ENCODE peak calls at places on chromosomes 3 and 15, in nine cellular contexts. B is cardiac fibroblast, X is heart left ventricle, W is lower leg skin, L is hepatocyte, F is foreskin fibroblast, S is lower lobe of right lung, Z is AG10803, K is fibroblast of lung. E is an unnamed sample.

GRCh38 chr3:72261566-72262564 is 476.9 kb upstream of the PROK2 start:
- DNase-seq in B (no peak), X (no peak), W (no peak), L (no peak), F (peak), S (no peak), Z (no peak), K (no peak), E (no peak)

GRCh38 chr3:159884661-159885402 is 103.8 kb upstream of the IL12A start:
- DNase-seq in B (peak), X (no peak), W (no peak), L (peak), F (peak), S (no peak), Z (peak), K (no peak), E (peak)

GRCh38 chr3:160564949-160565441 is 376 bp downstream of the KPNA4 start:
- DNase-seq in B (peak), X (peak), W (no peak), L (peak), F (peak), S (peak), Z (peak), K (peak), E (peak)

GRCh38 chr3:2150576-2150975 is 51.9 kb downstream of the CNTN4 start:
- DNase-seq in B (no peak), X (no peak), W (no peak), L (no peak), F (no peak), S (no peak), Z (no peak), K (no peak), E (no peak)

GRCh38 chr15:35436422-35436821 is 109.5 kb downstream of the DPH6 start:
- DNase-seq in B (no peak), X (no peak), W (no peak), L (no peak), F (no peak), S (no peak), Z (no peak), K (no peak), E (no peak)

GRCh38 chr3:40581166-40581565 is 56.4 kb downstream of the ZNF621 start:
- DNase-seq in B (peak), X (no peak), W (no peak), L (no peak), F (no peak), S (no peak), Z (no peak), K (no peak), E (no peak)

GRCh38 chr15:31434418-31435255 is 108.0 kb downstream of the KLF13 start:
- DNase-seq in B (peak), X (peak), W (peak), L (no peak), F (peak), S (peak), Z (peak), K (peak), E (peak)

GRCh38 chr3:11480663-11481298 is 162.9 kb downstream of the VGLL4 start:
- DNase-seq in B (no peak), X (no peak), W (no peak), L (peak), F (no peak), S (no peak), Z (no peak), K (no peak), E (no peak)

GRCh38 chr3:122245513-122246174 is 62.2 kb downstream of the CASR start:
- DNase-seq in B (peak), X (no peak), W (no peak), L (no peak), F (peak), S (no peak), Z (peak), K (peak), E (peak)

GRCh38 chr15:99508807-99509311 is 56.9 kb upstream of the MEF2A start:
- DNase-seq in B (no peak), X (no peak), W (no peak), L (no peak), F (no peak), S (no peak), Z (no peak), K (no peak), E (no peak)
- TF ChIP-seq CTCF in B (no peak), X (no peak), W (no peak), L (no peak), F (no peak), S (no peak), Z (no peak), K (no peak), E (no peak)

GRCh38 chr3:186514296-186515002 is 29.7 kb downstream of the CRYGS start:
- DNase-seq in B (peak), X (no peak), W (no peak), L (no peak), F (peak), S (no peak), Z (no peak), K (no peak), E (no peak)
- TF ChIP-seq CTCF in B (peak), X (no peak), W (no peak), L (no peak), F (peak), S (peak), Z (peak), K (no peak), E (peak)

GRCh38 chr3:53833053-53833645 is 13.1 kb downstream of the CHDH start:
- DNase-seq in B (no peak), X (no peak), W (peak), L (no peak), F (no peak), S (no peak), Z (no peak), K (no peak), E (no peak)
- TF ChIP-seq CTCF in B (no peak), X (no peak), W (no peak), L (no peak), F (no peak), S (no peak), Z (no peak), K (no peak), E (no peak)

DNA sequence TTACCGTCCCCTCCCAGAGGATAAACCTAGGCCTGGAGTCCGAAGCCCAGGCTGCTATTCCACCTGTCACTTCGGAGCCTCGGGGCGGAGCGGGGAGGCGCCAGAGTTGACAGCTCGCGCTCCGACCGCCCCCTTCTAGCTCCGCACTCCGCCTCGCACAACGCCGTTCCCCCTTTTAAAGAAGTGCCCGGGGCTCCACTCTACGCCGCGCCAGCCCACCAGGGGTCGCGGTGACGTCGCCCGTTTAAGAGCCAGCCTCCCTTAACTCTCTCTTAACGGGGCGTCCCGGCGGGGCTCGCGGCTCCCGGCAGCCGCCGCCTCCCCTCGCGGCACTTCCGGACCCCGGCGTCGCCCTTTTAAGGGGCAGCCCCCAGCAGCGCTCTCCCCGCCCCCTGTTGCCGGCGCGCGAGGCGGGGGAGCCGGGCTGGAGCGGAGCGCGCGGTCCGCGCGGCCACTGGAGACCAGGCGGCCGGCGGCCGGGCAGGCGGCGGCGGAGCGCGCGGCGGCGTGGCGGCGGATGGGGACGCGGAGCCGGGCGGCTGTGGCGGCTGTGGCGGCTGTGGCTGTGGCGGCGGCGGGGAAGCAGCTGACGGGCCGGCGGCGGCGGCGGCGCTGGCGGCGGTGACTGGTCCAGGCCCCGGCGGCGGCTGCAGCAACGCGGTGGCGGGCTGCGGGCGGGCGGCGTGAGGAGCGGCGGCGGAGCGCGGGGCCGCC is at the start of gene INAFM2:
- DNase-seq in B (peak), X (peak), W (peak), L (peak), F (peak), S (peak), Z (peak), K (peak), E (peak)
- TF ChIP-seq CTCF in B (peak), X (peak), W (no peak), L (peak), F (peak), S (peak), Z (peak), K (peak), E (peak)

DNA sequence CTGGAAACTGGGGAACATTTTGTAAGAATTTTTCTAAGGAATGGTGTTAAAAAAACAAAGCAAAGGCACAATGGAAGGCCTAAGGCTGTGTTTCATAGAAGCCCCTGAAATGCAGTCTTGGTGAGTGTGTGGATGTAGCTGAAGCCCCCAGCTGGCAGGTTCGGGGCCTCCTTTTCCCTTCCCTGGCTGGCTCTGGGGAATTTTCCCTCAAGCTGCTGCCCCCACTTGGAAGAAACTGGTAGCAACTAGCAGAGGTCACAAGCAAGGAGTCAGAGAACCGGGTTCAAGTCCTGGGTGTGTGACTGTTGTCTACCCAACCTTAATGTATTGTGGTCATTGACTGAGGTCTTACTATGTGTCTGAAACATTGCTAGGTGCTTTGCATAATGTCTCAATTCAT is 85.3 kb upstream of the MYZAP start:
- DNase-seq in B (peak), X (no peak), W (no peak), L (peak), F (no peak), S (no peak), Z (no peak), K (no peak), E (no peak)
- TF ChIP-seq CTCF in B (peak), X (no peak), W (no peak), L (peak), F (no peak), S (no peak), Z (peak), K (no peak), E (peak)